ENCODE peak calls at places on chromosome 17, in seven cellular contexts. K is ovary, D is NT2/D1, S is heart left ventricle, F is colonic mucosa, C is HCT116, L is GM23338. T is an unnamed sample.

GRCh38 chr17:1112875-1113274 is 66.9 kb downstream of the ABR start:
- DNase-seq in K (no peak), D (no peak), S (no peak), F (no peak), C (no peak), L (peak; percentile 50), T (no peak)

GRCh38 chr17:1713878-1714487 is 3.8 kb upstream of the TLCD2 start:
- DNase-seq in K (peak; percentile 63), D (no peak), S (no peak), F (peak; percentile 77), C (peak; percentile 64), L (peak; percentile 92), T (peak; percentile 68)

GRCh38 chr17:30346211-30346831 is 12.5 kb upstream of the TMIGD1 start:
- DNase-seq in K (no peak), D (no peak), S (no peak), F (no peak), C (no peak), L (no peak), T (no peak)

GRCh38 chr17:61837175-61838051 is 25.9 kb downstream of the BRIP1 start:
- DNase-seq in K (peak; percentile 39), D (peak; percentile 11), S (peak; percentile 15), F (peak; percentile 45), C (peak; percentile 74), L (peak; percentile 83), T (peak; percentile 76)

GRCh38 chr17:20228410-20228809 is 219.3 kb downstream of the SPECC1 start:
- DNase-seq in K (no peak), D (no peak), S (no peak), F (no peak), C (no peak), L (no peak), T (no peak)

GRCh38 chr17:29714146-29714545 is 91.4 kb upstream of the CORO6 start:
- DNase-seq in K (no peak), D (no peak), S (no peak), F (no peak), C (no peak), L (no peak), T (no peak)

GRCh38 chr17:78665952-78666920 is 89.0 kb upstream of the DNAH17 start:
- DNase-seq in K (no peak), D (no peak), S (peak; percentile 63), F (no peak), C (no peak), L (no peak), T (no peak)

GRCh38 chr17:68155692-68156091 is 92.2 kb upstream of the AMZ2 start:
- DNase-seq in K (no peak), D (no peak), S (no peak), F (no peak), C (no peak), L (no peak), T (no peak)

GRCh38 chr17:27481327-27481726 is 25.1 kb downstream of the KSR1 start:
- DNase-seq in K (no peak), D (no peak), S (no peak), F (no peak), C (no peak), L (no peak), T (no peak)

GRCh38 chr17:73069846-73070245 is 22.6 kb downstream of the SLC39A11 start:
- DNase-seq in K (no peak), D (no peak), S (no peak), F (no peak), C (no peak), L (no peak), T (no peak)

GRCh38 chr17:61744804-61745203 is 118.5 kb downstream of the BRIP1 start:
- DNase-seq in K (no peak), D (no peak), S (no peak), F (no peak), C (no peak), L (no peak), T (no peak)

GRCh38 chr17:44591223-44591622 is 33.9 kb downstream of the FZD2 start:
- DNase-seq in K (no peak), D (no peak), S (no peak), F (no peak), C (no peak), L (no peak), T (no peak)

GRCh38 chr17:74296548-74296936 is 22.5 kb downstream of the DNAI2 start:
- DNase-seq in K (peak; percentile 74), D (peak; percentile 28), S (peak; percentile 70), F (peak; percentile 40), C (peak; percentile 57), L (peak; percentile 81), T (peak; percentile 67)

GRCh38 chr17:1315891-1316403 is 36.5 kb downstream of the TRARG1 start:
- DNase-seq in K (no peak), D (no peak), S (no peak), F (no peak), C (no peak), L (no peak), T (no peak)

GRCh38 chr17:63843387-63844292 is 1.2 kb upstream of the SMARCD2 start:
- DNase-seq in K (peak; percentile 71), D (no peak), S (no peak), F (no peak), C (peak; percentile 40), L (no peak), T (peak; percentile 25)

GRCh38 chr17:32487460-32488176 is 825 bp downstream of the CDK5R1 start:
- DNase-seq in K (peak; percentile 60), D (no peak), S (no peak), F (no peak), C (no peak), L (peak; percentile 44), T (no peak)

GRCh38 chr17:20291853-20292252 is 175.5 kb downstream of the LGALS9B start:
- DNase-seq in K (no peak), D (no peak), S (no peak), F (no peak), C (no peak), L (no peak), T (no peak)

GRCh38 chr17:2067048-2067452 is 12.1 kb downstream of the HIC1 start:
- DNase-seq in K (no peak), D (no peak), S (no peak), F (no peak), C (no peak), L (no peak), T (no peak)

GRCh38 chr17:49260922-49261291 is 30.3 kb upstream of the PHOSPHO1 start:
- DNase-seq in K (no peak), D (no peak), S (peak; percentile 11), F (no peak), C (no peak), L (no peak), T (no peak)
- H3K4me3 ChIP-seq in K (no peak overlapping the region), D (peak overlapping the region; percentile 61), S (peak overlapping the region; percentile 67), F (no peak overlapping the region), C (peak overlapping the region; percentile 77), L (peak overlapping the region; percentile 72), T (peak overlapping the region; percentile 64)

GRCh38 chr17:66900126-66901010 is 64.1 kb upstream of the CACNG4 start:
- DNase-seq in K (no peak), D (no peak), S (no peak), F (no peak), C (peak; percentile 28), L (no peak), T (peak; percentile 30)

GRCh38 chr17:66897141-66897540 is 62.2 kb downstream of the CACNG5 start:
- DNase-seq in K (no peak), D (no peak), S (no peak), F (no peak), C (no peak), L (no peak), T (no peak)

GRCh38 chr17:66893863-66894262 is 58.9 kb downstream of the CACNG5 start:
- DNase-seq in K (no peak), D (no peak), S (no peak), F (no peak), C (no peak), L (no peak), T (no peak)

GRCh38 chr17:66893382-66893781 is 58.5 kb downstream of the CACNG5 start:
- DNase-seq in K (no peak), D (no peak), S (no peak), F (no peak), C (no peak), L (no peak), T (no peak)

DNA sequence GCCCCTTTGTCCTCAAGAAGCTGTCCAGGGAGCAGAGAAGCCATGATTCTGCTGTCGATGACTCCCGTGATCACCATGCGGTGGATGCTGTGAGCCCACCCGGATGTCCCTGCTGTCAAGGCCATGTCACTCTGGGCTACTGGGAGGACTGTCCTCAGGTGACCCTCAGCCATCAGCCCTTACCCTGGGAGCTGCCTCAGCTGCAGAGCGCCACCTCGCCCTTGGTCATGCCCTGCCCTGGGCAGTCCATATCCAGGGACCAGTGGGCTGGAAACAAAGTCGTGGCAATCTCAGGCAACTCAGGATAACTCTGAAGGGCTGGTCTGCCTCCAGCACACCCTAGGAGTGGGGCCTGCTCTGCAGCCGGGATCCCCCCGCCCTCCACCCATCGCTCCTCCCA is 63.6 kb downstream of the CACNG5 start:
- DNase-seq in K (no peak), D (no peak), S (no peak), F (no peak), C (no peak), L (no peak), T (no peak)
- H3K27me3 ChIP-seq in K (no peaks in the 10 kb centered on the region), D (no peaks in the 10 kb centered on the region), S (no peaks in the 10 kb centered on the region), F (no peaks in the 10 kb centered on the region), C (no peaks in the 10 kb centered on the region), L (no peaks in the 10 kb centered on the region), T (peaks cover 6% of the 10 kb centered on the region)

GRCh38 chr17:76528156-76528527 is 9.4 kb downstream of the CYGB start:
- DNase-seq in K (peak; percentile 63), D (no peak), S (no peak), F (no peak), C (no peak), L (no peak), T (peak; percentile 67)
- H3K4me3 ChIP-seq in K (no peak overlapping the region), D (no peak overlapping the region), S (peak overlapping the region; percentile 43), F (no peak overlapping the region), C (no peak overlapping the region), L (no peak overlapping the region), T (peak overlapping the region; percentile 20)

GRCh38 chr17:56595831-56596740 is 2.6 kb downstream of the NOG start:
- DNase-seq in K (no peak), D (peak; percentile 55), S (no peak), F (no peak), C (no peak), L (peak; percentile 74), T (peak; percentile 89)

GRCh38 chr17:56593741-56594527 is 435 bp downstream of the NOG start:
- DNase-seq in K (peak; percentile 61), D (no peak), S (peak; percentile 46), F (peak; percentile 29), C (no peak), L (peak; percentile 45), T (peak; percentile 70)

GRCh38 chr17:56593073-56593740 is at the start of gene NOG:
- DNase-seq in K (peak; percentile 42), D (no peak), S (peak; percentile 53), F (peak; percentile 42), C (no peak), L (peak; percentile 81), T (peak; percentile 83)

GRCh38 chr17:56594528-56595418 is 1.3 kb downstream of the NOG start:
- DNase-seq in K (peak; percentile 15), D (no peak), S (no peak), F (no peak), C (no peak), L (peak; percentile 68), T (peak; percentile 65)

GRCh38 chr17:56592487-56593072 is 919 bp upstream of the NOG start:
- DNase-seq in K (peak; percentile 73), D (no peak), S (peak; percentile 59), F (peak; percentile 36), C (no peak), L (peak; percentile 73), T (peak; percentile 79)
- H3K27me3 ChIP-seq in K (no peaks in the 10 kb centered on the region), D (peaks cover 14% of the 10 kb centered on the region), S (peaks cover 38% of the 10 kb centered on the region), F (peaks cover 43% of the 10 kb centered on the region), C (peaks cover 35% of the 10 kb centered on the region), L (peaks cover 63% of the 10 kb centered on the region), T (no peaks in the 10 kb centered on the region)

GRCh38 chr17:7384489-7385081 is 3.7 kb downstream of the TNK1 start:
- DNase-seq in K (no peak), D (no peak), S (no peak), F (no peak), C (no peak), L (peak; percentile 44), T (no peak)
- H3K4me3 ChIP-seq in K (peak overlapping the region; percentile 20), D (peak overlapping the region; percentile 26), S (peak overlapping the region; percentile 49), F (peak overlapping the region; percentile 31), C (no peak overlapping the region), L (peak overlapping the region; percentile 74), T (no peak overlapping the region)

T was measured in SJCRH30.